ENCODE peak calls at places on chromosomes 16 and 17, in seven cellular contexts. B is body of pancreas, X is left ventricle myocardium inferior, Z is lower lobe of right lung, Y is sigmoid colon, T is lung, P is stomach. I is an unnamed sample.

GRCh38 chr17:2683912-2684311 is 27.7 kb downstream of the CLUH start:
- DNase-seq in X (no peak), Z (no peak), Y (peak), B (peak), T (no peak), P (no peak), I (no peak)

GRCh38 chr17:58960068-58960467 is 146.6 kb downstream of the TRIM37 start:
- DNase-seq in T (peak), P (no peak), B (peak), Z (no peak), X (no peak), Y (no peak), I (no peak)

GRCh38 chr16:20673882-20674683 is 23.4 kb downstream of the ACSM1 start:
- DNase-seq in T (no peak), P (no peak), Z (no peak), X (no peak), B (no peak), Y (no peak), I (no peak)

GRCh38 chr17:78991017-78991783 is 11.5 kb upstream of the LGALS3BP start:
- DNase-seq in Z (peak), T (no peak), Y (peak), P (peak), B (peak), X (peak), I (no peak)

GRCh38 chr17:5254903-5255521 is 20.4 kb upstream of the SCIMP start:
- DNase-seq in T (no peak), P (no peak), Y (no peak), B (no peak), Z (no peak), X (no peak), I (no peak)

GRCh38 chr17:231191-231965 is 49.9 kb upstream of the DOC2B start:
- DNase-seq in Z (no peak), Y (peak), P (no peak), T (no peak), B (peak), X (peak), I (no peak)

GRCh38 chr17:57572600-57572999 is 172.5 kb downstream of the CCDC182 start:
- DNase-seq in B (no peak), Z (no peak), X (no peak), Y (no peak), T (no peak), P (no peak), I (no peak)

GRCh38 chr17:59641799-59642484 is 22.2 kb downstream of the CLTC start:
- DNase-seq in X (no peak), Y (no peak), T (no peak), P (no peak), Z (no peak), B (no peak), I (no peak)

GRCh38 chr17:75689441-75689873 is 22.3 kb downstream of the SAP30BP start:
- DNase-seq in P (no peak), Z (no peak), B (no peak), Y (no peak), X (no peak), T (no peak), I (peak)

GRCh38 chr17:63790057-63790456 is 16.1 kb downstream of the DDX42 start:
- DNase-seq in T (no peak), Y (no peak), X (no peak), P (no peak), Z (no peak), B (no peak), I (no peak)

GRCh38 chr17:6941989-6942388 is 53.9 kb upstream of the ALOX12 start:
- DNase-seq in X (no peak), B (no peak), T (no peak), P (no peak), Z (no peak), Y (no peak), I (no peak)

GRCh38 chr17:70521821-70522256 is 352.5 kb downstream of the KCNJ2 start:
- DNase-seq in Y (no peak), P (peak), B (peak), Z (no peak), T (peak), X (peak), I (no peak)

GRCh38 chr16:17389392-17389791 is 81.4 kb downstream of the XYLT1 start:
- DNase-seq in B (no peak), T (no peak), Z (no peak), P (no peak), X (no peak), Y (no peak), I (no peak)

GRCh38 chr16:77962689-77963088 is 59.7 kb upstream of the CLEC3A start:
- DNase-seq in B (no peak), P (no peak), Z (no peak), Y (no peak), X (no peak), T (no peak), I (no peak)

GRCh38 chr16:77223184-77223583 is 24.0 kb downstream of the SYCE1L start:
- DNase-seq in Z (no peak), Y (no peak), T (no peak), B (no peak), X (no peak), P (no peak), I (no peak)

GRCh38 chr17:44970136-44970737 is 2.1 kb upstream of the C1QL1 start:
- DNase-seq in T (no peak), Z (no peak), Y (peak), B (peak), P (no peak), X (peak), I (no peak)

GRCh38 chr17:44968225-44969143 is at the start of gene C1QL1:
- DNase-seq in Z (peak), T (peak), Y (peak), B (peak), X (peak), P (peak), I (peak)

GRCh38 chr17:44967026-44967906 is 837 bp downstream of the C1QL1 start:
- DNase-seq in X (no peak), B (no peak), Y (no peak), Z (no peak), T (no peak), P (no peak), I (no peak)

GRCh38 chr17:44967907-44968224 is 237 bp downstream of the C1QL1 start:
- DNase-seq in P (no peak), B (no peak), Y (no peak), X (no peak), T (no peak), Z (no peak), I (no peak)

DNA sequence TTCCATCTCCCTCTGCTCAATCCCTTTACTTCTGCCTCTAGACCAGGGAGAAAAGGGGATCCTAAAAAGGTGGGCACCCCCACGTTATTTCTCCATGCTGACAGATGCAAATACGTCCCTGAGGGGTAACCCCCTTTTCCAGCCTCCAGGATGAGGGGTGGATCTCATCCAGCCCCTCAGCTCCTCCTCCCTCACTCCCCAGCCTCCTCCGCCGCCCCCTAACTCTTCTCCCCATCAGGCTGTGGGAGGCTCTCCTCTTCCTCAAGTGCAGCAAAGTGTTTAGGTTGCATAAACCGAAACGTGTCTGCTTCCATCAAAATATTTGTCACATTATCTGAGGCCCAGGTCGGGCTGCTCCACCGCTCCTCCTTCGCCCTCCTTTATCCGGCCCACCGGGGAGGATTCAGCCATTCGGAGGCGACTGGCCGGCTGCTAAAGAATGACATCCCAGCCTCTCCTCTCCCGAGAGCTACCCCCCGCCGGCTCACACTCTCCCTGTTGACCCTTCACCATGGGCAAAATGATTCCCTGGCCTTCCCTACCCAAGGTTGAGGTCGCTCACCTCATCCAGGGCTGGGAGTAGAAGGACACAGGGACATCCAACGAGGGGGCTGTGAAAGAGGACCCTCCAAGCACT is 1.2 kb upstream of the C1QL1 start:
- DNase-seq in Z (no peak), P (no peak), B (no peak), X (no peak), T (no peak), Y (no peak), I (no peak)
- H3K4me3 ChIP-seq in Z (no peak), P (peak), B (no peak), X (peak), T (no peak), Y (peak), I (no peak)

DNA sequence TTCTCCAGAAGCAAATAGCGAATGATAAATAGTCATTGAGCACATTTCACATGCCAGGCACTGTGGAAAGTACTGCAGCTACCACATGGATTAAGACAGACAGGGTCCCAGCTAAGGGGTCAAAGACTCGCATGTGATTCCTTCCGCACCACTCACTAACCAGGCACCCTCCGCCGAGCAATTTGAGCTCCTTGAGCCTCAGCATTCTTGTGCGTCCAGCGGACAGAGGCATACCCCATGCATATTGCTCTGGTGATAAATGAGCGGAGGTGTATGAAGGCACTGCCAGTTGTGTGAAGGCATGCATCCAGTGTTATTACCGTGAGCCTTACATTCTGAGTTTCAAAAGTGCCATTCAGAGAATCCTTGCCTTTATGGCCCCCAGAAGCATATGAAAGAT is 358.7 kb downstream of the HS3ST4 start:
- DNase-seq in B (no peak), Z (no peak), P (no peak), T (no peak), Y (no peak), X (no peak), I (no peak)
- H3K27ac ChIP-seq in B (no peak), Z (no peak), P (no peak), T (no peak), Y (no peak), X (no peak), I (no peak)

GRCh38 chr17:76737676-76738467 is at the start of gene MFSD11:
- DNase-seq in P (peak), Z (peak), X (peak), T (peak), B (peak), Y (peak), I (peak)

GRCh38 chr17:76737082-76737675 is at the start of gene SRSF2:
- DNase-seq in B (peak), P (peak), Z (peak), Y (peak), X (peak), T (peak), I (peak)

GRCh38 chr17:76735586-76736348 is 1.4 kb downstream of the SRSF2 start:
- DNase-seq in Y (no peak), Z (no peak), B (no peak), X (no peak), T (no peak), P (no peak), I (no peak)

GRCh38 chr17:76735006-76735405 is 2.1 kb downstream of the SRSF2 start:
- DNase-seq in T (no peak), B (no peak), P (no peak), Z (no peak), Y (no peak), X (no peak), I (no peak)

DNA sequence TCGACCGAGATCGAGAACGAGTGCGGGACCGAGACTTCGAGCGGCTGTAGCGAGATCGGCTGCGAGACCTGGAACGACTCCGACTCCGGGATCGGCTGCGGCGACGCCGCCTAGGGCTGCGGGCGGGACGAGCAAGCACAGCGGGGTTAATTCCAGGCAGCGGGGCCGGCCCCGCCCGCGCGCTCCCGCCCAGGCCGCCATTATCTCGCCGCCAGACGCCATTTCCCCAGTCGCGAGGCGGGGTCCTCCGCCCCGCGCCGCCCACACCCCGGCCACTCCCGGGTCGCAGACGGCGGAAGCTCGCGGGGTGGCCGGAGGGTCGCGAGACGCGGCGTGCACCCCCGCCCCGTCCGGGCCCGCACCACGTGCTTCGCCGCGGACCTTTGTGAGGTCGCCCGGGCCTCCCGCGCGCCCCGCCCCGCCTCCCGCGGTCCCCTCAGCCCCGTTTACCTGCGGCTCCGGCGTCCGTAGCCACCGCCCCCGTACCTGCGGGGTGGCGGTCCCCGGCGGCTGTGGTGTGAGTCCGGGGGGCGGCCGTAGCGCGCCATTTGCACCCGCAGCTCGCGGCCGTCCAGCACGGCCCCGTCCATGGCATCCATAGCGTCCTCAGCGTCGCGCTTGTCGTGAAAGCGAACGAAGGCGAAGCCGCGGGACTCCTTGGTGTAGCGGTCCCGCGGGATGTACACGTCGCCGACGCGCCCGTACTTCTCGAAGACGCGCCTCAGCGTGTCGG is 616 bp downstream of the SRSF2 start:
- DNase-seq in Z (peak), T (peak), X (peak), P (peak), Y (peak), B (peak), I (peak)
- TF ChIP-seq CTCF in Z (peak), T (peak), X (peak), P (no peak), Y (no peak), B (peak), I (no peak)

GRCh38 chr16:85370543-85370880 is 242.6 kb upstream of the GSE1 start:
- DNase-seq in P (no peak), X (no peak), T (no peak), Y (no peak), B (no peak), Z (no peak), I (no peak)

GRCh38 chr16:85371948-85372347 is 241.2 kb upstream of the GSE1 start:
- DNase-seq in T (no peak), B (no peak), X (no peak), Z (no peak), P (no peak), Y (no peak), I (no peak)

GRCh38 chr16:85372627-85373372 is 240.3 kb upstream of the GSE1 start:
- DNase-seq in P (peak), Y (peak), Z (no peak), X (no peak), B (no peak), T (no peak), I (no peak)

GRCh38 chr16:85369741-85370528 is 243.2 kb upstream of the GSE1 start:
- DNase-seq in T (peak), P (peak), X (peak), B (peak), Y (peak), Z (peak), I (peak)

DNA sequence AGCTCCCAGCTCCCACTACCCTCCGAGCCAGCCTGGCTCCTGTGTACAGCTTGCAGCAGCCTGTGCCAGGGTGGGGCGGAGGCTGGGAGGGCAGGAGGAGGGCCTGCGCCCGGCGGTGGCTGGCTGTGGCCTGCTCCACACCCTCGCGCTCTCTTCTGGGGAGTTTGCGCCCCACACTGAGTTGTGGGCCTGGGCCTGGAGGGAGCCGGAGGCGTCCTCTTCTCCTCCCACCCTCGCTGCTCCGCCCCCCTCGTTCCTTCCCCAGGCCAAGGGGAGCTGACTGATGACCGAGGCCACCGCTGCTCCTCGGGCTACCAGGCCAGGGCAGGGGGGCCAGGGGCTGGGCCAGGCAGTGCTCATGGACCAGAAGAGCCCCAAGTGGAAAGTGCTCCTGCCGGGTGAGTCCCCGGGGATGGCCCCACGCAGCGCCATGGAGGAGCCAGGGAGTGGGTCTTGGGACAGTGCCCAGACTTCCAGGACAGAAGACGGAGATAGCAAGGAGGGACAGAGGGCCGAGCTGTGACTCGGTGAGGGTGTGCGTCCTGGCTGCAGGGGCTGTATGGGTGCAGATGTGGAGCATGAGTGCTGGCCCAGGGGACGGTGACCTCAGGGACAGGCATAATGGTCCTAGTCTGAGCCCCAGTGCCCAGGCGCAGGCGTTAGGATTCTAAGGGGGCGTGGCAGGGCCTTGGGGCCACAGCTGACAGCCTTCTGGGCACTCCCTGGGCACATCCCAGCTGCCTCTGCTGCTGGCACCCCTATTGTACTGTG is 242.1 kb upstream of the GSE1 start:
- DNase-seq in P (peak), Z (peak), T (peak), X (no peak), B (no peak), Y (peak), I (no peak)
- H3K4me3 ChIP-seq in P (peak), Z (peak), T (no peak), X (no peak), B (no peak), Y (peak), I (no peak)

DNA sequence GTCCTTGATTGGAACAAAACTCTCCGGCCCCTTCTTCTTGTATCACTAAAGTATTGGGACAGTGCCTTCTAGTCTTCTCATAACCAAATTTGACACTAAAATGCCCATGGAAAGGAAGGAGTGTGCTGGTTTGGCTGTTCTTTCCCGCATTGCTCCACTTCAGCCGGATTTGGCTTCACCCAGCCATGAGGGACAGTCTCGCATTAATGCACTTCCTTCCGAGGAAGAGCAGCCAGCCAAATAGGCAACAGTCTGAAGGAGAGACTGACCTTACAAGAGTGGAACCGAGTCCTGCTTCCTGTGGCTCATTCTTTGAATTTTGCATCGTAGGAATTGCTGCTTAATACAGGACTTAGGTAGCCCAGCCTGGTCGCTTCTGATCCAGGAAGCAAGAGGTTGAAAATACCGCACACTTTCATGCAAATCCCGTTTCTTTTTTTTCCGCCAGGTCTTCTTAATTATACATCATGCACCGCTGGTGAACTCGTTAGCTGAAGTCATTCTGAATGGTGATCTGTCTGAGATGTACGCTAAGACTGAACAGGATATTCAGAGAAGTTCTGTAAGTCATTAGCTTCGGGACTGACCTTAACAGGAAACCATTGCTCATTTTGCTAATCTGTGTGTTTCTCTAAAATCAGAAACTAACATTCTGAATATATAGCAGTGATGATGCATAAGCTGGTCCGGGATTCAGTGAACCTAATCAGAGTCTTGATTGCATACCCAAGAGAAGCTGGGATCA is 38.2 kb downstream of the CLEC16A start:
- DNase-seq in B (no peak), Z (no peak), T (no peak), Y (no peak), P (no peak), X (no peak), I (no peak)
- H3K27ac ChIP-seq in B (no peak), Z (no peak), T (no peak), Y (no peak), P (peak), X (peak), I (no peak)

GRCh38 chr16:50509521-50510341 is 38.5 kb upstream of the NKD1 start:
- DNase-seq in X (no peak), Z (no peak), P (peak), B (peak), Y (no peak), T (no peak), I (peak)
- TF ChIP-seq CTCF in X (peak), Z (peak), P (no peak), B (peak), Y (no peak), T (no peak), I (peak)

GRCh38 chr17:81487089-81487486 is 25.5 kb downstream of the ACTG1 start:
- DNase-seq in X (no peak), Z (no peak), Y (no peak), T (no peak), P (no peak), B (no peak), I (no peak)
- H3K4me3 ChIP-seq in X (peak), Z (peak), Y (peak), T (no peak), P (peak), B (no peak), I (peak)

GRCh38 chr17:72561680-72562079 is 440.9 kb downstream of the SOX9 start:
- DNase-seq in P (no peak), Z (peak), X (no peak), Y (no peak), B (no peak), T (no peak), I (no peak)
- H3K27ac ChIP-seq in P (peak), Z (no peak), X (no peak), Y (no peak), B (no peak), T (no peak), I (no peak)